ENCODE peak calls at places on chromosomes 3 and 15, in nine cellular contexts. Y is hepatic stellate cell; Z is NCI-H146; O is CD8-positive, alpha-beta T cell; G is EL; B is body of pancreas; X is mucosa of gallbladder; W is SHP77; C is RCC 7860. T is an unnamed sample.

GRCh38 chr3:36214460-36214859 is 165.8 kb upstream of the STAC start:
- DNase-seq in Y (no peak), Z (no peak), O (no peak), G (no peak), B (peak; percentile 6), X (no peak), W (no peak), C (no peak), T (no peak)

GRCh38 chr15:98714906-98715305 is 66.6 kb downstream of the IGF1R start:
- DNase-seq in Y (no peak), Z (no peak), O (no peak), G (no peak), B (no peak), X (no peak), W (no peak), C (no peak), T (no peak)

GRCh38 chr15:48579945-48580671 is 65.4 kb downstream of the FBN1 start:
- DNase-seq in Y (no peak), Z (no peak), O (no peak), G (no peak), B (no peak), X (no peak), W (no peak), C (peak; percentile 35), T (no peak)

GRCh38 chr15:40048155-40048792 is 9.3 kb upstream of the SRP14 start:
- DNase-seq in Y (no peak), Z (no peak), O (no peak), G (no peak), B (no peak), X (peak; percentile 14), W (no peak), C (no peak), T (no peak)

GRCh38 chr15:41936649-41937567 is 35.4 kb downstream of the EHD4 start:
- DNase-seq in Y (no peak), Z (no peak), O (peak; percentile 57), G (no peak), B (peak; percentile 25), X (peak; percentile 31), W (no peak), C (peak; percentile 39), T (peak; percentile 72)

GRCh38 chr3:108251844-108252243 is 29.6 kb upstream of the IFT57 start:
- DNase-seq in Y (no peak), Z (no peak), O (no peak), G (no peak), B (no peak), X (no peak), W (no peak), C (no peak), T (no peak)

GRCh38 chr15:40050788-40051615 is 12.0 kb upstream of the SRP14 start:
- DNase-seq in Y (no peak), Z (no peak), O (no peak), G (no peak), B (no peak), X (peak; percentile 11), W (no peak), C (no peak), T (no peak)

GRCh38 chr3:171317133-171317532 is 143.1 kb downstream of the TNIK start:
- DNase-seq in Y (no peak), Z (no peak), O (no peak), G (no peak), B (no peak), X (no peak), W (no peak), C (peak; percentile 72), T (no peak)

GRCh38 chr3:139309880-139310279 is 33.9 kb upstream of the MRPS22 start:
- DNase-seq in Y (no peak), Z (no peak), O (no peak), G (peak; percentile 84), B (no peak), X (no peak), W (no peak), C (peak; percentile 88), T (no peak)

GRCh38 chr15:45399381-45400212 is 21.3 kb upstream of the GATM start:
- DNase-seq in Y (peak; percentile 41), Z (no peak), O (no peak), G (peak; percentile 49), B (no peak), X (no peak), W (peak; percentile 51), C (peak; percentile 61), T (no peak)

GRCh38 chr3:195756935-195757302 is 36.1 kb downstream of the MUC20 start:
- DNase-seq in Y (no peak), Z (no peak), O (no peak), G (no peak), B (no peak), X (no peak), W (no peak), C (no peak), T (no peak)

GRCh38 chr3:37225481-37225880 is 51.1 kb upstream of the LRRFIP2 start:
- DNase-seq in Y (no peak), Z (no peak), O (no peak), G (no peak), B (no peak), X (no peak), W (no peak), C (no peak), T (no peak)

GRCh38 chr15:96409231-96410138 is 79.0 kb downstream of the NR2F2 start:
- DNase-seq in Y (peak; percentile 38), Z (no peak), O (no peak), G (peak; percentile 32), B (no peak), X (no peak), W (no peak), C (no peak), T (no peak)

GRCh38 chr3:175258763-175259162 is 399.6 kb downstream of the NAALADL2 start:
- DNase-seq in Y (no peak), Z (no peak), O (no peak), G (peak; percentile 20), B (no peak), X (no peak), W (peak; percentile 27), C (peak; percentile 43), T (no peak)

GRCh38 chr3:129343643-129344360 is 65.1 kb downstream of the HMCES start:
- DNase-seq in Y (no peak), Z (peak; percentile 69), O (no peak), G (peak; percentile 19), B (peak; percentile 71), X (no peak), W (no peak), C (no peak), T (peak; percentile 8)

GRCh38 chr3:194615221-194615620 is 18.0 kb downstream of the TMEM44 start:
- DNase-seq in Y (no peak), Z (no peak), O (no peak), G (no peak), B (no peak), X (no peak), W (no peak), C (no peak), T (no peak)

GRCh38 chr3:97970131-97970530 is 2.1 kb downstream of the RIOX2 start:
- DNase-seq in Y (no peak), Z (no peak), O (no peak), G (no peak), B (no peak), X (no peak), W (no peak), C (no peak), T (no peak)

GRCh38 chr3:78098367-78098766 is 1058.5 kb downstream of the ROBO2 start:
- DNase-seq in Y (no peak), Z (no peak), O (no peak), G (no peak), B (no peak), X (no peak), W (no peak), C (no peak), T (no peak)

GRCh38 chr15:41933771-41934170 is 38.6 kb downstream of the EHD4 start:
- DNase-seq in Y (no peak), Z (no peak), O (no peak), G (peak; percentile 58), B (peak; percentile 29), X (no peak), W (no peak), C (peak; percentile 73), T (no peak)

GRCh38 chr3:104044002-104044401 is 1322.7 kb upstream of the ALCAM start:
- DNase-seq in Y (no peak), Z (no peak), O (no peak), G (peak; percentile 26), B (no peak), X (no peak), W (no peak), C (no peak), T (no peak)

GRCh38 chr15:34161329-34161953 is 48.5 kb downstream of the KATNBL1 start:
- DNase-seq in Y (no peak), Z (no peak), O (no peak), G (no peak), B (no peak), X (no peak), W (no peak), C (peak; percentile 68), T (no peak)

GRCh38 chr15:65115086-65115485 is at the start of gene UBAP1L:
- DNase-seq in Y (no peak), Z (no peak), O (no peak), G (no peak), B (no peak), X (no peak), W (no peak), C (no peak), T (no peak)

GRCh38 chr3:107881517-107881916 is 209.3 kb downstream of the CD47 start:
- DNase-seq in Y (peak; percentile 9), Z (no peak), O (no peak), G (no peak), B (no peak), X (no peak), W (no peak), C (no peak), T (no peak)

GRCh38 chr15:62711691-62712454 is 330.7 kb upstream of the TPM1 start:
- DNase-seq in Y (no peak), Z (no peak), O (no peak), G (no peak), B (no peak), X (no peak), W (no peak), C (peak; percentile 10), T (no peak)

GRCh38 chr15:63494406-63494805 is 10.0 kb upstream of the USP3 start:
- DNase-seq in Y (no peak), Z (no peak), O (no peak), G (no peak), B (no peak), X (no peak), W (no peak), C (no peak), T (no peak)